ENCODE peak calls at places on chromosomes 7 and 10, in seven cellular contexts. One of them, this sample, is unnamed.

GRCh38 chr10:9863559-9864121 is 1154.0 kb upstream of the CELF2 start:
- DNase-seq in AG09309: no peak
- DNase-seq in non-pigmented ciliary epithelial cell: no peak
- DNase-seq in germinal center: no peak
- DNase-seq in body of pancreas: no peak
- DNase-seq in ACHN: no peak
- DNase-seq in thyroid gland: no peak
- DNase-seq in this sample: no peak

GRCh38 chr7:77467453-77467852 is 51.3 kb upstream of the GSAP start:
- DNase-seq in non-pigmented ciliary epithelial cell: no peak
- DNase-seq in thyroid gland: no peak
- DNase-seq in ACHN: no peak
- DNase-seq in body of pancreas: peak
- DNase-seq in AG09309: no peak
- DNase-seq in germinal center: no peak
- DNase-seq in this sample: peak

GRCh38 chr7:80393786-80394185 is 118.1 kb downstream of the GNAT3 start:
- DNase-seq in ACHN: no peak
- DNase-seq in germinal center: no peak
- DNase-seq in thyroid gland: no peak
- DNase-seq in non-pigmented ciliary epithelial cell: no peak
- DNase-seq in AG09309: no peak
- DNase-seq in body of pancreas: no peak
- DNase-seq in this sample: no peak

GRCh38 chr7:116354546-116355422 is 144.4 kb downstream of the TES start:
- DNase-seq in non-pigmented ciliary epithelial cell: peak
- DNase-seq in germinal center: no peak
- DNase-seq in body of pancreas: peak
- DNase-seq in thyroid gland: peak
- DNase-seq in AG09309: peak
- DNase-seq in ACHN: peak
- DNase-seq in this sample: peak

GRCh38 chr7:17083392-17084165 is 201.8 kb upstream of the AGR3 start:
- DNase-seq in ACHN: no peak
- DNase-seq in non-pigmented ciliary epithelial cell: no peak
- DNase-seq in thyroid gland: no peak
- DNase-seq in body of pancreas: no peak
- DNase-seq in germinal center: no peak
- DNase-seq in AG09309: no peak
- DNase-seq in this sample: no peak

GRCh38 chr10:117217196-117217761 is 20.0 kb downstream of the KCNK18 start:
- DNase-seq in body of pancreas: peak
- DNase-seq in thyroid gland: peak
- DNase-seq in germinal center: no peak
- DNase-seq in non-pigmented ciliary epithelial cell: no peak
- DNase-seq in ACHN: peak
- DNase-seq in AG09309: no peak
- DNase-seq in this sample: no peak

GRCh38 chr7:158740657-158741293 is 36.2 kb upstream of the NCAPG2 start:
- DNase-seq in germinal center: no peak
- DNase-seq in AG09309: peak
- DNase-seq in non-pigmented ciliary epithelial cell: peak
- DNase-seq in thyroid gland: no peak
- DNase-seq in ACHN: no peak
- DNase-seq in body of pancreas: no peak
- DNase-seq in this sample: no peak

GRCh38 chr10:100291356-100291755 is 4.9 kb upstream of the BLOC1S2 start:
- DNase-seq in body of pancreas: peak
- DNase-seq in germinal center: no peak
- DNase-seq in thyroid gland: no peak
- DNase-seq in ACHN: no peak
- DNase-seq in AG09309: no peak
- DNase-seq in non-pigmented ciliary epithelial cell: no peak
- DNase-seq in this sample: no peak

GRCh38 chr7:2520808-2521146 is 1.2 kb downstream of the LFNG start:
- DNase-seq in AG09309: no peak
- DNase-seq in ACHN: peak
- DNase-seq in germinal center: no peak
- DNase-seq in thyroid gland: no peak
- DNase-seq in body of pancreas: no peak
- DNase-seq in non-pigmented ciliary epithelial cell: no peak
- DNase-seq in this sample: no peak

GRCh38 chr7:140533394-140533872 is 54.1 kb upstream of the MKRN1 start:
- DNase-seq in body of pancreas: peak
- DNase-seq in thyroid gland: no peak
- DNase-seq in AG09309: no peak
- DNase-seq in ACHN: no peak
- DNase-seq in non-pigmented ciliary epithelial cell: no peak
- DNase-seq in germinal center: no peak
- DNase-seq in this sample: no peak

GRCh38 chr10:79492256-79492655 is 20.1 kb upstream of the EIF5AL1 start:
- DNase-seq in AG09309: no peak
- DNase-seq in body of pancreas: no peak
- DNase-seq in germinal center: no peak
- DNase-seq in ACHN: no peak
- DNase-seq in non-pigmented ciliary epithelial cell: no peak
- DNase-seq in thyroid gland: no peak
- DNase-seq in this sample: no peak

GRCh38 chr10:99422697-99423096 is 7.7 kb downstream of the GOT1 start:
- DNase-seq in non-pigmented ciliary epithelial cell: no peak
- DNase-seq in body of pancreas: no peak
- DNase-seq in AG09309: no peak
- DNase-seq in ACHN: no peak
- DNase-seq in germinal center: no peak
- DNase-seq in thyroid gland: no peak
- DNase-seq in this sample: no peak

GRCh38 chr7:130345106-130345505 is 490 bp downstream of the CPA5 start:
- DNase-seq in AG09309: no peak
- DNase-seq in non-pigmented ciliary epithelial cell: no peak
- DNase-seq in ACHN: no peak
- DNase-seq in germinal center: no peak
- DNase-seq in thyroid gland: no peak
- DNase-seq in body of pancreas: no peak
- DNase-seq in this sample: no peak

GRCh38 chr10:102101152-102101551 is 19.0 kb downstream of the LDB1 start:
- DNase-seq in body of pancreas: no peak
- DNase-seq in thyroid gland: no peak
- DNase-seq in non-pigmented ciliary epithelial cell: no peak
- DNase-seq in AG09309: no peak
- DNase-seq in ACHN: no peak
- DNase-seq in germinal center: no peak
- DNase-seq in this sample: no peak

GRCh38 chr7:141115949-141116348 is 42.1 kb downstream of the TMEM178B start:
- DNase-seq in body of pancreas: peak
- DNase-seq in germinal center: no peak
- DNase-seq in ACHN: no peak
- DNase-seq in AG09309: no peak
- DNase-seq in thyroid gland: no peak
- DNase-seq in non-pigmented ciliary epithelial cell: no peak
- DNase-seq in this sample: no peak

GRCh38 chr7:145497911-145498525 is 618.6 kb upstream of the CNTNAP2 start:
- DNase-seq in ACHN: no peak
- DNase-seq in body of pancreas: no peak
- DNase-seq in non-pigmented ciliary epithelial cell: no peak
- DNase-seq in germinal center: no peak
- DNase-seq in AG09309: no peak
- DNase-seq in thyroid gland: no peak
- DNase-seq in this sample: no peak

GRCh38 chr7:156735861-156736260 is 95.3 kb downstream of the RNF32 start:
- DNase-seq in body of pancreas: no peak
- DNase-seq in ACHN: no peak
- DNase-seq in AG09309: no peak
- DNase-seq in non-pigmented ciliary epithelial cell: no peak
- DNase-seq in thyroid gland: no peak
- DNase-seq in germinal center: no peak
- DNase-seq in this sample: no peak

GRCh38 chr10:86647773-86648705 is 6.3 kb upstream of the OPN4 start:
- DNase-seq in non-pigmented ciliary epithelial cell: no peak
- DNase-seq in body of pancreas: no peak
- DNase-seq in thyroid gland: no peak
- DNase-seq in ACHN: no peak
- DNase-seq in germinal center: no peak
- DNase-seq in AG09309: no peak
- DNase-seq in this sample: no peak

GRCh38 chr7:4633012-4633411 is 49.1 kb upstream of the FOXK1 start:
- DNase-seq in body of pancreas: no peak
- DNase-seq in germinal center: no peak
- DNase-seq in ACHN: peak
- DNase-seq in non-pigmented ciliary epithelial cell: no peak
- DNase-seq in AG09309: no peak
- DNase-seq in thyroid gland: no peak
- DNase-seq in this sample: no peak

GRCh38 chr7:13098161-13098560 is 410.7 kb downstream of the ARL4A start:
- DNase-seq in thyroid gland: no peak
- DNase-seq in body of pancreas: no peak
- DNase-seq in ACHN: no peak
- DNase-seq in AG09309: no peak
- DNase-seq in germinal center: no peak
- DNase-seq in non-pigmented ciliary epithelial cell: no peak
- DNase-seq in this sample: no peak

GRCh38 chr7:120273476-120273975 is 551 bp downstream of the KCND2 start:
- DNase-seq in ACHN: peak
- DNase-seq in AG09309: no peak
- DNase-seq in non-pigmented ciliary epithelial cell: no peak
- DNase-seq in germinal center: peak
- DNase-seq in thyroid gland: peak
- DNase-seq in body of pancreas: peak
- DNase-seq in this sample: peak

GRCh38 chr10:61343781-61344180 is 109.4 kb downstream of the TMEM26 start:
- DNase-seq in ACHN: no peak
- DNase-seq in thyroid gland: no peak
- DNase-seq in body of pancreas: no peak
- DNase-seq in germinal center: no peak
- DNase-seq in AG09309: no peak
- DNase-seq in non-pigmented ciliary epithelial cell: no peak
- DNase-seq in this sample: no peak

GRCh38 chr7:27155816-27156507 is 513 bp downstream of the HOXA7 start:
- DNase-seq in thyroid gland: no peak
- DNase-seq in ACHN: peak
- DNase-seq in body of pancreas: peak
- DNase-seq in AG09309: no peak
- DNase-seq in germinal center: no peak
- DNase-seq in non-pigmented ciliary epithelial cell: no peak
- DNase-seq in this sample: no peak

GRCh38 chr10:30940279-30940678 is 91.4 kb downstream of the ZNF438 start:
- DNase-seq in AG09309: no peak
- DNase-seq in thyroid gland: no peak
- DNase-seq in body of pancreas: no peak
- DNase-seq in non-pigmented ciliary epithelial cell: no peak
- DNase-seq in germinal center: no peak
- DNase-seq in ACHN: no peak
- DNase-seq in this sample: no peak

GRCh38 chr10:15180736-15181135 is 12.2 kb upstream of the NMT2 start:
- DNase-seq in thyroid gland: no peak
- DNase-seq in AG09309: peak
- DNase-seq in germinal center: no peak
- DNase-seq in ACHN: no peak
- DNase-seq in body of pancreas: no peak
- DNase-seq in non-pigmented ciliary epithelial cell: no peak
- DNase-seq in this sample: no peak

GRCh38 chr7:6507906-6508305 is 43.4 kb downstream of the GRID2IP start:
- DNase-seq in body of pancreas: no peak
- DNase-seq in ACHN: no peak
- DNase-seq in AG09309: no peak
- DNase-seq in thyroid gland: no peak
- DNase-seq in germinal center: no peak
- DNase-seq in non-pigmented ciliary epithelial cell: no peak
- DNase-seq in this sample: no peak

This sample was measured in mucosa of gallbladder.